ENCODE peak calls at places on chromosome 12, in four cellular contexts. One of them, this sample, is unnamed.

GRCh38 chr12:69024907-69025306 is 91.9 kb upstream of the CPM start:
- DNase-seq in astrocyte of the spinal cord: peak
- DNase-seq in neural progenitor cell: no peak
- DNase-seq in bronchial epithelial cell: peak
- DNase-seq in this sample: peak

GRCh38 chr12:119710941-119711551 is 43.1 kb downstream of the PRKAB1 start:
- DNase-seq in neural progenitor cell: no peak
- DNase-seq in astrocyte of the spinal cord: no peak
- DNase-seq in bronchial epithelial cell: peak
- DNase-seq in this sample: no peak

GRCh38 chr12:27351476-27351875 is 18.8 kb downstream of the BMAL2 start:
- DNase-seq in neural progenitor cell: no peak
- DNase-seq in bronchial epithelial cell: no peak
- DNase-seq in astrocyte of the spinal cord: no peak
- DNase-seq in this sample: no peak

GRCh38 chr12:2011641-2012607 is 7.7 kb upstream of the DCP1B start:
- DNase-seq in astrocyte of the spinal cord: no peak
- DNase-seq in neural progenitor cell: peak
- DNase-seq in bronchial epithelial cell: no peak
- DNase-seq in this sample: no peak

GRCh38 chr12:3634348-3634747 is 118.6 kb downstream of the CRACR2A start:
- DNase-seq in astrocyte of the spinal cord: no peak
- DNase-seq in bronchial epithelial cell: no peak
- DNase-seq in neural progenitor cell: peak
- DNase-seq in this sample: no peak

GRCh38 chr12:27525373-27525772 is 1.4 kb downstream of the PPFIBP1 start:
- DNase-seq in neural progenitor cell: peak
- DNase-seq in astrocyte of the spinal cord: peak
- DNase-seq in bronchial epithelial cell: peak
- DNase-seq in this sample: peak

GRCh38 chr12:89733579-89734201 is 25.1 kb upstream of the ATP2B1 start:
- DNase-seq in neural progenitor cell: no peak
- DNase-seq in bronchial epithelial cell: peak
- DNase-seq in astrocyte of the spinal cord: peak
- DNase-seq in this sample: peak

GRCh38 chr12:119699199-119699765 is 31.3 kb downstream of the PRKAB1 start:
- DNase-seq in bronchial epithelial cell: no peak
- DNase-seq in astrocyte of the spinal cord: no peak
- DNase-seq in neural progenitor cell: no peak
- DNase-seq in this sample: no peak

GRCh38 chr12:124177276-124177950 is 117.5 kb upstream of the RFLNA start:
- DNase-seq in astrocyte of the spinal cord: no peak
- DNase-seq in neural progenitor cell: no peak
- DNase-seq in bronchial epithelial cell: no peak
- DNase-seq in this sample: no peak

GRCh38 chr12:4145990-4146859 is 127.3 kb upstream of the CCND2 start:
- DNase-seq in bronchial epithelial cell: no peak
- DNase-seq in neural progenitor cell: no peak
- DNase-seq in astrocyte of the spinal cord: no peak
- DNase-seq in this sample: no peak

GRCh38 chr12:57845478-57846284 is 848 bp downstream of the CTDSP2 start:
- DNase-seq in bronchial epithelial cell: no peak
- DNase-seq in neural progenitor cell: peak
- DNase-seq in astrocyte of the spinal cord: peak
- DNase-seq in this sample: peak

GRCh38 chr12:96044017-96044985 is 8.9 kb upstream of the LTA4H start:
- DNase-seq in astrocyte of the spinal cord: peak
- DNase-seq in neural progenitor cell: no peak
- DNase-seq in bronchial epithelial cell: peak
- DNase-seq in this sample: peak

GRCh38 chr12:40016960-40017359 is 88.9 kb downstream of the SLC2A13 start:
- DNase-seq in bronchial epithelial cell: no peak
- DNase-seq in neural progenitor cell: no peak
- DNase-seq in astrocyte of the spinal cord: peak
- DNase-seq in this sample: peak

GRCh38 chr12:99767809-99768208 is 120.3 kb downstream of the GARIN6 start:
- DNase-seq in astrocyte of the spinal cord: peak
- DNase-seq in neural progenitor cell: no peak
- DNase-seq in bronchial epithelial cell: peak
- DNase-seq in this sample: peak

GRCh38 chr12:18906354-18906753 is 168.4 kb downstream of the CAPZA3 start:
- DNase-seq in astrocyte of the spinal cord: no peak
- DNase-seq in bronchial epithelial cell: no peak
- DNase-seq in neural progenitor cell: no peak
- DNase-seq in this sample: no peak

GRCh38 chr12:57756406-57757341 is 1.8 kb downstream of the MARCHF9 start:
- DNase-seq in neural progenitor cell: peak
- DNase-seq in bronchial epithelial cell: no peak
- DNase-seq in astrocyte of the spinal cord: no peak
- DNase-seq in this sample: no peak

GRCh38 chr12:90456248-90456647 is 498.7 kb downstream of the CCER1 start:
- DNase-seq in astrocyte of the spinal cord: no peak
- DNase-seq in bronchial epithelial cell: no peak
- DNase-seq in neural progenitor cell: no peak
- DNase-seq in this sample: no peak

GRCh38 chr12:122880668-122881067 is 15.3 kb downstream of the VPS37B start:
- DNase-seq in bronchial epithelial cell: no peak
- DNase-seq in astrocyte of the spinal cord: peak
- DNase-seq in neural progenitor cell: peak
- DNase-seq in this sample: peak
- TF ChIP-seq CTCF in bronchial epithelial cell: peak
- TF ChIP-seq CTCF in astrocyte of the spinal cord: peak
- TF ChIP-seq CTCF in neural progenitor cell: peak
- TF ChIP-seq CTCF in this sample: peak

GRCh38 chr12:51893786-51894185 is 5.9 kb downstream of the ANKRD33 start:
- DNase-seq in astrocyte of the spinal cord: no peak
- DNase-seq in neural progenitor cell: no peak
- DNase-seq in bronchial epithelial cell: no peak
- DNase-seq in this sample: no peak

GRCh38 chr12:51890135-51890464 is 2.2 kb downstream of the ANKRD33 start:
- DNase-seq in astrocyte of the spinal cord: no peak
- DNase-seq in bronchial epithelial cell: no peak
- DNase-seq in neural progenitor cell: no peak
- DNase-seq in this sample: no peak

GRCh38 chr12:51890511-51891171 is 2.7 kb downstream of the ANKRD33 start:
- DNase-seq in bronchial epithelial cell: no peak
- DNase-seq in astrocyte of the spinal cord: no peak
- DNase-seq in neural progenitor cell: no peak
- DNase-seq in this sample: no peak

GRCh38 chr12:51889216-51890134 is 1.6 kb downstream of the ANKRD33 start:
- DNase-seq in neural progenitor cell: no peak
- DNase-seq in bronchial epithelial cell: no peak
- DNase-seq in astrocyte of the spinal cord: no peak
- DNase-seq in this sample: no peak

DNA sequence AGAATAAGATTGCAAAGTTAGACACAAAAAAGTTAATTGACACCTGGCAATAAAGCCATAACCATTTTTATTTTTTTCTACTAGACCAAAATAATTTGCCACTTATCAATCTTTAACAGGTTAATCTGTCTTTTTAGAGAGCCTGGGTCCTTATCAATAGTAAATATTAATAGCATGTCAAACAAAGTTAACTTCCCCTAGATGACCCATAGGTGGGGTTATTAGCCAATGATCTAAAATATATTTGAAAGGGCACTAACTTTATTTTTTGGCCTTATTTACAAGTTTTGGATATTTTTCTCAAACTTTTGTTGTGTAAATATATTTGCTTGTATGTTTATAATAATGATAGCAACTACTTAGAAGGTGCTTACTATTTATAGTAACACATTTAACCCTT is 3.9 kb downstream of the ANKRD33 start:
- DNase-seq in bronchial epithelial cell: no peak
- DNase-seq in astrocyte of the spinal cord: no peak
- DNase-seq in neural progenitor cell: no peak
- DNase-seq in this sample: peak
- TF ChIP-seq CTCF in bronchial epithelial cell: no peak
- TF ChIP-seq CTCF in astrocyte of the spinal cord: peak
- TF ChIP-seq CTCF in neural progenitor cell: peak
- TF ChIP-seq CTCF in this sample: peak

GRCh38 chr12:67223225-67223624 is 45.9 kb upstream of the CAND1 start:
- DNase-seq in astrocyte of the spinal cord: no peak
- DNase-seq in bronchial epithelial cell: no peak
- DNase-seq in neural progenitor cell: no peak
- DNase-seq in this sample: no peak

GRCh38 chr12:67217647-67218046 is 51.5 kb upstream of the CAND1 start:
- DNase-seq in astrocyte of the spinal cord: no peak
- DNase-seq in neural progenitor cell: no peak
- DNase-seq in bronchial epithelial cell: no peak
- DNase-seq in this sample: no peak

GRCh38 chr12:67222302-67222701 is 46.9 kb upstream of the CAND1 start:
- DNase-seq in bronchial epithelial cell: peak
- DNase-seq in astrocyte of the spinal cord: peak
- DNase-seq in neural progenitor cell: peak
- DNase-seq in this sample: peak

DNA sequence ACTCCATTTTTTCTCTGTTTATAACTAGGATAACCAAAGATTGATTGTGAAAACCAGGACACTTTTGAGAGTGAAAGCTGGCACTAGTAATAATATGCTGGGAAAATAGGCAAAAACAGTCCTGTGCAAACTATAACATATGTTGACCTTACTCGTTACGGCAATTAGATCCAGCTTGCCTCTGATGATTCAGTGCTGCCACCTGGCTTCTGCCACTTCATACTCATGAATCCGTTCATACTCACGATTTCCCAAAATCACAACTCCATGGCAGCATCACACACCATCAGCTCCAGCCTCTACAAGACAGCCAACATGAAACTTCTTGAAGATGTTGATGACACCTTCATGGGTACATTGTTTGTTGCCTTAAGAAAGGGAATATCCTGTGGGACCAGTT is 49.1 kb upstream of the CAND1 start:
- DNase-seq in neural progenitor cell: peak
- DNase-seq in astrocyte of the spinal cord: no peak
- DNase-seq in bronchial epithelial cell: peak
- DNase-seq in this sample: peak
- TF ChIP-seq CTCF in neural progenitor cell: peak
- TF ChIP-seq CTCF in astrocyte of the spinal cord: peak
- TF ChIP-seq CTCF in bronchial epithelial cell: peak
- TF ChIP-seq CTCF in this sample: no peak

GRCh38 chr12:123085730-123086487 is 65.0 kb downstream of the PITPNM2 start:
- DNase-seq in astrocyte of the spinal cord: peak
- DNase-seq in bronchial epithelial cell: peak
- DNase-seq in neural progenitor cell: no peak
- DNase-seq in this sample: peak
- TF ChIP-seq CTCF in astrocyte of the spinal cord: no peak
- TF ChIP-seq CTCF in bronchial epithelial cell: peak
- TF ChIP-seq CTCF in neural progenitor cell: no peak
- TF ChIP-seq CTCF in this sample: no peak